ENCODE peak calls at places on chromosomes 7 and 10, in seven cellular contexts. One of them, this sample, is unnamed.

GRCh38 chr10:119313645-119314044 is 106.3 kb downstream of the GRK5 start:
- DNase-seq in psoas muscle: no peak
- DNase-seq in cardiac muscle cell: no peak
- DNase-seq in fibroblast of pulmonary artery: no peak
- DNase-seq in brain microvascular endothelial cell: no peak
- DNase-seq in foreskin fibroblast: no peak
- DNase-seq in MM.1S: peak
- DNase-seq in this sample: no peak

GRCh38 chr10:4708123-4708759 is 117.8 kb upstream of the AKR1E2 start:
- DNase-seq in foreskin fibroblast: no peak
- DNase-seq in psoas muscle: no peak
- DNase-seq in cardiac muscle cell: no peak
- DNase-seq in brain microvascular endothelial cell: no peak
- DNase-seq in MM.1S: no peak
- DNase-seq in fibroblast of pulmonary artery: no peak
- DNase-seq in this sample: no peak

GRCh38 chr10:123454987-123455386 is 211.2 kb upstream of the GPR26 start:
- DNase-seq in fibroblast of pulmonary artery: no peak
- DNase-seq in cardiac muscle cell: no peak
- DNase-seq in psoas muscle: no peak
- DNase-seq in brain microvascular endothelial cell: no peak
- DNase-seq in MM.1S: no peak
- DNase-seq in foreskin fibroblast: no peak
- DNase-seq in this sample: no peak

GRCh38 chr10:46541735-46542566 is 14.5 kb downstream of the GPRIN2 start:
- DNase-seq in foreskin fibroblast: no peak
- DNase-seq in psoas muscle: peak
- DNase-seq in cardiac muscle cell: no peak
- DNase-seq in fibroblast of pulmonary artery: no peak
- DNase-seq in brain microvascular endothelial cell: no peak
- DNase-seq in MM.1S: no peak
- DNase-seq in this sample: no peak

GRCh38 chr7:2526659-2527504 is 7.3 kb downstream of the LFNG start:
- DNase-seq in fibroblast of pulmonary artery: no peak
- DNase-seq in brain microvascular endothelial cell: no peak
- DNase-seq in psoas muscle: peak
- DNase-seq in MM.1S: no peak
- DNase-seq in cardiac muscle cell: no peak
- DNase-seq in foreskin fibroblast: no peak
- DNase-seq in this sample: no peak

GRCh38 chr7:111113263-111114017 is 22.5 kb downstream of the LRRN3 start:
- DNase-seq in MM.1S: no peak
- DNase-seq in foreskin fibroblast: peak
- DNase-seq in psoas muscle: no peak
- DNase-seq in cardiac muscle cell: no peak
- DNase-seq in brain microvascular endothelial cell: no peak
- DNase-seq in fibroblast of pulmonary artery: peak
- DNase-seq in this sample: no peak

GRCh38 chr7:117269895-117270294 is 53.0 kb downstream of the WNT2 start:
- DNase-seq in cardiac muscle cell: no peak
- DNase-seq in psoas muscle: no peak
- DNase-seq in MM.1S: no peak
- DNase-seq in brain microvascular endothelial cell: no peak
- DNase-seq in fibroblast of pulmonary artery: peak
- DNase-seq in foreskin fibroblast: peak
- DNase-seq in this sample: no peak

GRCh38 chr10:87794285-87794684 is 23.7 kb downstream of the ATAD1 start:
- DNase-seq in foreskin fibroblast: no peak
- DNase-seq in psoas muscle: no peak
- DNase-seq in cardiac muscle cell: no peak
- DNase-seq in fibroblast of pulmonary artery: no peak
- DNase-seq in brain microvascular endothelial cell: no peak
- DNase-seq in MM.1S: no peak
- DNase-seq in this sample: no peak

GRCh38 chr10:75532253-75532924 is 101.0 kb downstream of the LRMDA start:
- DNase-seq in cardiac muscle cell: no peak
- DNase-seq in fibroblast of pulmonary artery: peak
- DNase-seq in foreskin fibroblast: peak
- DNase-seq in psoas muscle: no peak
- DNase-seq in MM.1S: no peak
- DNase-seq in brain microvascular endothelial cell: peak
- DNase-seq in this sample: no peak

GRCh38 chr10:78338717-78339116 is 305.1 kb downstream of the RPS24 start:
- DNase-seq in brain microvascular endothelial cell: no peak
- DNase-seq in foreskin fibroblast: no peak
- DNase-seq in psoas muscle: no peak
- DNase-seq in MM.1S: no peak
- DNase-seq in cardiac muscle cell: no peak
- DNase-seq in fibroblast of pulmonary artery: no peak
- DNase-seq in this sample: no peak

GRCh38 chr7:86792260-86792659 is 148.6 kb downstream of the GRM3 start:
- DNase-seq in brain microvascular endothelial cell: no peak
- DNase-seq in psoas muscle: no peak
- DNase-seq in fibroblast of pulmonary artery: no peak
- DNase-seq in cardiac muscle cell: no peak
- DNase-seq in MM.1S: no peak
- DNase-seq in foreskin fibroblast: no peak
- DNase-seq in this sample: no peak

GRCh38 chr7:134693256-134693655 is 46.6 kb downstream of the BPGM start:
- DNase-seq in cardiac muscle cell: no peak
- DNase-seq in fibroblast of pulmonary artery: peak
- DNase-seq in psoas muscle: peak
- DNase-seq in MM.1S: no peak
- DNase-seq in brain microvascular endothelial cell: peak
- DNase-seq in foreskin fibroblast: peak
- DNase-seq in this sample: peak

GRCh38 chr7:121561717-121562116 is 165.6 kb upstream of the FAM3C start:
- DNase-seq in brain microvascular endothelial cell: no peak
- DNase-seq in fibroblast of pulmonary artery: peak
- DNase-seq in MM.1S: no peak
- DNase-seq in cardiac muscle cell: peak
- DNase-seq in psoas muscle: no peak
- DNase-seq in foreskin fibroblast: no peak
- DNase-seq in this sample: no peak

GRCh38 chr10:14114791-14115190 is 215.9 kb downstream of the FRMD4A start:
- DNase-seq in MM.1S: no peak
- DNase-seq in fibroblast of pulmonary artery: no peak
- DNase-seq in psoas muscle: no peak
- DNase-seq in cardiac muscle cell: no peak
- DNase-seq in foreskin fibroblast: no peak
- DNase-seq in brain microvascular endothelial cell: no peak
- DNase-seq in this sample: no peak

GRCh38 chr10:13956826-13957225 is 370.1 kb downstream of the PRPF18 start:
- DNase-seq in psoas muscle: peak
- DNase-seq in fibroblast of pulmonary artery: peak
- DNase-seq in MM.1S: no peak
- DNase-seq in brain microvascular endothelial cell: peak
- DNase-seq in foreskin fibroblast: peak
- DNase-seq in cardiac muscle cell: no peak
- DNase-seq in this sample: peak

GRCh38 chr10:25753776-25754175 is 180.3 kb upstream of the MYO3A start:
- DNase-seq in fibroblast of pulmonary artery: peak
- DNase-seq in brain microvascular endothelial cell: no peak
- DNase-seq in cardiac muscle cell: no peak
- DNase-seq in psoas muscle: no peak
- DNase-seq in MM.1S: no peak
- DNase-seq in foreskin fibroblast: no peak
- DNase-seq in this sample: no peak

GRCh38 chr7:22296265-22296566 is 60.7 kb downstream of the RAPGEF5 start:
- DNase-seq in fibroblast of pulmonary artery: no peak
- DNase-seq in MM.1S: no peak
- DNase-seq in brain microvascular endothelial cell: no peak
- DNase-seq in foreskin fibroblast: no peak
- DNase-seq in psoas muscle: no peak
- DNase-seq in cardiac muscle cell: no peak
- DNase-seq in this sample: no peak

GRCh38 chr7:22291979-22292378 is 65.0 kb downstream of the RAPGEF5 start:
- DNase-seq in foreskin fibroblast: no peak
- DNase-seq in MM.1S: no peak
- DNase-seq in brain microvascular endothelial cell: no peak
- DNase-seq in psoas muscle: no peak
- DNase-seq in cardiac muscle cell: no peak
- DNase-seq in fibroblast of pulmonary artery: no peak
- DNase-seq in this sample: no peak

GRCh38 chr7:22296916-22297315 is 60.0 kb downstream of the RAPGEF5 start:
- DNase-seq in fibroblast of pulmonary artery: no peak
- DNase-seq in cardiac muscle cell: no peak
- DNase-seq in brain microvascular endothelial cell: no peak
- DNase-seq in MM.1S: no peak
- DNase-seq in psoas muscle: no peak
- DNase-seq in foreskin fibroblast: no peak
- DNase-seq in this sample: no peak

GRCh38 chr7:22292519-22292918 is 64.4 kb downstream of the RAPGEF5 start:
- DNase-seq in MM.1S: peak
- DNase-seq in psoas muscle: no peak
- DNase-seq in foreskin fibroblast: no peak
- DNase-seq in cardiac muscle cell: no peak
- DNase-seq in fibroblast of pulmonary artery: no peak
- DNase-seq in brain microvascular endothelial cell: no peak
- DNase-seq in this sample: no peak

DNA sequence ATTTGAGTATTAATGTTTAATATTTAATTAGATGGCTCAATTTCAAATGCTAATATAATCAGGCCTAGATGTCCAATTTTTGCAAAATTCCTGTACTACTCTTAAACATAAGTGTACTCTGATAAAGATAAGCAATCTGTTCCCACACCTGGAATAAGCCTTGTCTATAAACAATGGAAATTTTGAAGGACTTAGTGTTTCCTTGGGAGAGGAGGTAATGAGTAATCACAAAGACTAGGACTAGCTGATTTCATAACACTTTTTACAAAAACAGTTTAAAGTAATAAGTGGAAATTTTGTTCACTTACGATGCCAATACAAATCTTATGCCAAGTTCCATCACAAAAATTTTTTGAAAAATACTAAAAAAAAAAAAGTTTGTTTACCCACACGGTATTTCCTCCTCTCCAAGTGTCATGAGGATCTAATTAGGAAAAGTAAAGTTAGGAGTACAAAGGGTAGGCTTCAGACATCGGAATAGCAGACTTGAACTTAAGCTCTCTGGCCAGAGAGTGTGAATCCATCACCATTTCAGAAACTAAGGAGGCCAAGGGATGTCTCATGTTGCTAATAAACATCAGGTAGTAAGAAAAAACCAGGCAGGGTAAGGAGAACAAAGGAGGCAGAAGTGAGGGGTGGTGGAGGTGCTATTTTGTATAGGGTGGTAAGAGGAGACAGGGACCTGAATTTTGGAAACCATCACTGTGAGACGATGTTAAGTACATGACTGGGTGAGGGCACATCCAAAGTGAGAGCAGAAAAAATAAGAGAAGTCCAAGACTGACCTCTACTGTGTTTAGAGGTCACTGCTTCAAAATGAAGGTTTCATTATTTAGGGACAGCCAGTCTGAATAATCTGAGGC is 61.3 kb downstream of the RAPGEF5 start:
- DNase-seq in MM.1S: no peak
- DNase-seq in fibroblast of pulmonary artery: peak
- DNase-seq in psoas muscle: no peak
- DNase-seq in cardiac muscle cell: no peak
- DNase-seq in brain microvascular endothelial cell: no peak
- DNase-seq in foreskin fibroblast: no peak
- DNase-seq in this sample: no peak
- TF ChIP-seq CTCF in MM.1S: no peak
- TF ChIP-seq CTCF in fibroblast of pulmonary artery: no peak
- TF ChIP-seq CTCF in psoas muscle: peak
- TF ChIP-seq CTCF in cardiac muscle cell: no peak
- TF ChIP-seq CTCF in brain microvascular endothelial cell: no peak
- TF ChIP-seq CTCF in foreskin fibroblast: no peak
- TF ChIP-seq CTCF in this sample: no peak

GRCh38 chr7:73647725-73648592 is 19.7 kb upstream of the VPS37D start:
- DNase-seq in psoas muscle: no peak
- DNase-seq in fibroblast of pulmonary artery: no peak
- DNase-seq in foreskin fibroblast: peak
- DNase-seq in brain microvascular endothelial cell: no peak
- DNase-seq in cardiac muscle cell: peak
- DNase-seq in MM.1S: no peak
- DNase-seq in this sample: no peak
- H3K4me3 ChIP-seq in psoas muscle: peak
- H3K4me3 ChIP-seq in fibroblast of pulmonary artery: peak
- H3K4me3 ChIP-seq in foreskin fibroblast: peak
- H3K4me3 ChIP-seq in brain microvascular endothelial cell: no peak
- H3K4me3 ChIP-seq in cardiac muscle cell: peak
- H3K4me3 ChIP-seq in MM.1S: peak
- H3K4me3 ChIP-seq in this sample: peak

GRCh38 chr7:95508780-95509179 is 23.0 kb downstream of the ASB4 start:
- DNase-seq in cardiac muscle cell: no peak
- DNase-seq in fibroblast of pulmonary artery: no peak
- DNase-seq in MM.1S: no peak
- DNase-seq in psoas muscle: no peak
- DNase-seq in foreskin fibroblast: no peak
- DNase-seq in brain microvascular endothelial cell: no peak
- DNase-seq in this sample: no peak

GRCh38 chr7:95509199-95509598 is 23.5 kb downstream of the ASB4 start:
- DNase-seq in fibroblast of pulmonary artery: peak
- DNase-seq in brain microvascular endothelial cell: peak
- DNase-seq in MM.1S: no peak
- DNase-seq in psoas muscle: no peak
- DNase-seq in foreskin fibroblast: no peak
- DNase-seq in cardiac muscle cell: peak
- DNase-seq in this sample: no peak

GRCh38 chr7:95517458-95517857 is 31.7 kb downstream of the ASB4 start:
- DNase-seq in foreskin fibroblast: no peak
- DNase-seq in psoas muscle: no peak
- DNase-seq in MM.1S: no peak
- DNase-seq in cardiac muscle cell: no peak
- DNase-seq in fibroblast of pulmonary artery: no peak
- DNase-seq in brain microvascular endothelial cell: no peak
- DNase-seq in this sample: no peak

GRCh38 chr7:95511716-95512260 is 26.0 kb downstream of the ASB4 start:
- DNase-seq in foreskin fibroblast: peak
- DNase-seq in cardiac muscle cell: peak
- DNase-seq in fibroblast of pulmonary artery: peak
- DNase-seq in brain microvascular endothelial cell: peak
- DNase-seq in psoas muscle: peak
- DNase-seq in MM.1S: peak
- DNase-seq in this sample: peak
- TF ChIP-seq CTCF in foreskin fibroblast: peak
- TF ChIP-seq CTCF in cardiac muscle cell: peak
- TF ChIP-seq CTCF in fibroblast of pulmonary artery: peak
- TF ChIP-seq CTCF in brain microvascular endothelial cell: peak
- TF ChIP-seq CTCF in psoas muscle: peak
- TF ChIP-seq CTCF in MM.1S: peak
- TF ChIP-seq CTCF in this sample: peak

GRCh38 chr7:148182264-148182663 is 408.3 kb upstream of the C7orf33 start:
- DNase-seq in brain microvascular endothelial cell: peak
- DNase-seq in psoas muscle: no peak
- DNase-seq in foreskin fibroblast: no peak
- DNase-seq in fibroblast of pulmonary artery: peak
- DNase-seq in MM.1S: no peak
- DNase-seq in cardiac muscle cell: peak
- DNase-seq in this sample: no peak

DNA sequence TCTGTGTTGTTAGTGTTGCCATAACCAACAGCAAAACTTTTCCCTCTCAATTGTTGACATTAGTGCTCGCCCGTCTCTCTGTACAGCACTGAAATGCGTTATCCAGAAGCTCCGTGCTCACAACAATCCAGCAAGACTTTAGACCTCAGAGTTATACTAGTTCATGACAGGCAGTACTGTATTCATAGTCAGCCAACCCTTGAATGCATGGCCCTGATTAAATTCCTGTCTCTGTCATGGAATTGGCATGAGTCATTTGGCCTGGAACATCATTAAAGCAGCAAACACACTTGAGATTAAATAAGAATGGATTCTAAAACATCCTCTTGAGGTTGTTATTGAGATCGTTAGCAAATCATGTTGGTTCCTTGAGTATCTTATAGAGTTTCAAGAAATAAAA is 405.5 kb upstream of the C7orf33 start:
- DNase-seq in MM.1S: no peak
- DNase-seq in psoas muscle: no peak
- DNase-seq in fibroblast of pulmonary artery: peak
- DNase-seq in brain microvascular endothelial cell: peak
- DNase-seq in cardiac muscle cell: peak
- DNase-seq in foreskin fibroblast: no peak
- DNase-seq in this sample: no peak
- H3K4me3 ChIP-seq in MM.1S: no peak
- H3K4me3 ChIP-seq in psoas muscle: no peak
- H3K4me3 ChIP-seq in fibroblast of pulmonary artery: no peak
- H3K4me3 ChIP-seq in brain microvascular endothelial cell: no peak
- H3K4me3 ChIP-seq in cardiac muscle cell: no peak
- H3K4me3 ChIP-seq in foreskin fibroblast: no peak
- H3K4me3 ChIP-seq in this sample: no peak